ENCODE peak calls at places on chromosomes 3 and 15, in eight cellular contexts. One of them, this sample, is unnamed.

GRCh38 chr15:101105059-101105851 is 146.6 kb downstream of the CHSY1 start:
- DNase-seq in hippocampal formation: no peak
- DNase-seq in KBM-7: peak
- DNase-seq in right cardiac atrium: peak
- DNase-seq in CD4-positive, CD25-positive, alpha-beta regulatory T cell: no peak
- DNase-seq in tibial artery: no peak
- DNase-seq in ACHN: peak
- DNase-seq in MCF 10A: no peak
- DNase-seq in this sample: no peak

GRCh38 chr15:31024330-31024729 is 32.9 kb upstream of the MTMR10 start:
- DNase-seq in hippocampal formation: no peak
- DNase-seq in KBM-7: no peak
- DNase-seq in right cardiac atrium: no peak
- DNase-seq in CD4-positive, CD25-positive, alpha-beta regulatory T cell: no peak
- DNase-seq in tibial artery: no peak
- DNase-seq in ACHN: peak
- DNase-seq in MCF 10A: peak
- DNase-seq in this sample: no peak

GRCh38 chr15:61138151-61138550 is 91.0 kb downstream of the RORA start:
- DNase-seq in hippocampal formation: no peak
- DNase-seq in KBM-7: no peak
- DNase-seq in right cardiac atrium: no peak
- DNase-seq in CD4-positive, CD25-positive, alpha-beta regulatory T cell: no peak
- DNase-seq in tibial artery: no peak
- DNase-seq in ACHN: no peak
- DNase-seq in MCF 10A: no peak
- DNase-seq in this sample: no peak

GRCh38 chr3:171811059-171811912 is 1.0 kb upstream of the PLD1 start:
- DNase-seq in hippocampal formation: no peak
- DNase-seq in KBM-7: no peak
- DNase-seq in right cardiac atrium: peak
- DNase-seq in CD4-positive, CD25-positive, alpha-beta regulatory T cell: no peak
- DNase-seq in tibial artery: peak
- DNase-seq in ACHN: peak
- DNase-seq in MCF 10A: peak
- DNase-seq in this sample: no peak

GRCh38 chr15:61720197-61720596 is 340.1 kb downstream of the VPS13C start:
- DNase-seq in hippocampal formation: no peak
- DNase-seq in KBM-7: no peak
- DNase-seq in right cardiac atrium: no peak
- DNase-seq in CD4-positive, CD25-positive, alpha-beta regulatory T cell: no peak
- DNase-seq in tibial artery: no peak
- DNase-seq in ACHN: no peak
- DNase-seq in MCF 10A: no peak
- DNase-seq in this sample: no peak

GRCh38 chr3:22122567-22122966 is 371.6 kb upstream of the ZNF385D start:
- DNase-seq in hippocampal formation: no peak
- DNase-seq in KBM-7: no peak
- DNase-seq in right cardiac atrium: no peak
- DNase-seq in CD4-positive, CD25-positive, alpha-beta regulatory T cell: no peak
- DNase-seq in tibial artery: no peak
- DNase-seq in ACHN: no peak
- DNase-seq in MCF 10A: no peak
- DNase-seq in this sample: no peak

GRCh38 chr3:27976933-27977332 is 254.8 kb upstream of the EOMES start:
- DNase-seq in hippocampal formation: no peak
- DNase-seq in KBM-7: peak
- DNase-seq in right cardiac atrium: no peak
- DNase-seq in CD4-positive, CD25-positive, alpha-beta regulatory T cell: no peak
- DNase-seq in tibial artery: peak
- DNase-seq in ACHN: no peak
- DNase-seq in MCF 10A: peak
- DNase-seq in this sample: no peak

GRCh38 chr15:78210349-78210717 is 24.0 kb downstream of the ACSBG1 start:
- DNase-seq in hippocampal formation: no peak
- DNase-seq in KBM-7: no peak
- DNase-seq in right cardiac atrium: no peak
- DNase-seq in CD4-positive, CD25-positive, alpha-beta regulatory T cell: no peak
- DNase-seq in tibial artery: no peak
- DNase-seq in ACHN: no peak
- DNase-seq in MCF 10A: no peak
- DNase-seq in this sample: no peak

GRCh38 chr15:74628199-74628598 is 12.6 kb downstream of the CLK3 start:
- DNase-seq in hippocampal formation: no peak
- DNase-seq in KBM-7: no peak
- DNase-seq in right cardiac atrium: no peak
- DNase-seq in CD4-positive, CD25-positive, alpha-beta regulatory T cell: no peak
- DNase-seq in tibial artery: no peak
- DNase-seq in ACHN: no peak
- DNase-seq in MCF 10A: no peak
- DNase-seq in this sample: no peak

GRCh38 chr15:33126559-33127290 is 67.8 kb downstream of the FMN1 start:
- DNase-seq in hippocampal formation: peak
- DNase-seq in KBM-7: peak
- DNase-seq in right cardiac atrium: peak
- DNase-seq in CD4-positive, CD25-positive, alpha-beta regulatory T cell: peak
- DNase-seq in tibial artery: peak
- DNase-seq in ACHN: peak
- DNase-seq in MCF 10A: peak
- DNase-seq in this sample: peak

GRCh38 chr3:30631237-30631961 is 25.0 kb downstream of the TGFBR2 start:
- DNase-seq in hippocampal formation: no peak
- DNase-seq in KBM-7: peak
- DNase-seq in right cardiac atrium: no peak
- DNase-seq in CD4-positive, CD25-positive, alpha-beta regulatory T cell: peak
- DNase-seq in tibial artery: no peak
- DNase-seq in ACHN: no peak
- DNase-seq in MCF 10A: peak
- DNase-seq in this sample: no peak

GRCh38 chr3:196650740-196651311 is 11.3 kb downstream of the NRROS start:
- DNase-seq in hippocampal formation: no peak
- DNase-seq in KBM-7: peak
- DNase-seq in right cardiac atrium: peak
- DNase-seq in CD4-positive, CD25-positive, alpha-beta regulatory T cell: no peak
- DNase-seq in tibial artery: peak
- DNase-seq in ACHN: peak
- DNase-seq in MCF 10A: peak
- DNase-seq in this sample: no peak

GRCh38 chr15:56917652-56918045 is 795 bp upstream of the TCF12 start:
- DNase-seq in hippocampal formation: no peak
- DNase-seq in KBM-7: no peak
- DNase-seq in right cardiac atrium: no peak
- DNase-seq in CD4-positive, CD25-positive, alpha-beta regulatory T cell: no peak
- DNase-seq in tibial artery: no peak
- DNase-seq in ACHN: no peak
- DNase-seq in MCF 10A: no peak
- DNase-seq in this sample: peak

GRCh38 chr3:55912880-55913279 is 425.8 kb upstream of the WNT5A start:
- DNase-seq in hippocampal formation: no peak
- DNase-seq in KBM-7: no peak
- DNase-seq in right cardiac atrium: no peak
- DNase-seq in CD4-positive, CD25-positive, alpha-beta regulatory T cell: no peak
- DNase-seq in tibial artery: no peak
- DNase-seq in ACHN: no peak
- DNase-seq in MCF 10A: no peak
- DNase-seq in this sample: no peak

GRCh38 chr15:81322708-81323253 is 1.2 kb downstream of the STARD5 start:
- DNase-seq in hippocampal formation: no peak
- DNase-seq in KBM-7: no peak
- DNase-seq in right cardiac atrium: no peak
- DNase-seq in CD4-positive, CD25-positive, alpha-beta regulatory T cell: no peak
- DNase-seq in tibial artery: no peak
- DNase-seq in ACHN: no peak
- DNase-seq in MCF 10A: no peak
- DNase-seq in this sample: no peak

GRCh38 chr15:45377630-45378148 is 655 bp downstream of the GATM start:
- DNase-seq in hippocampal formation: peak
- DNase-seq in KBM-7: no peak
- DNase-seq in right cardiac atrium: peak
- DNase-seq in CD4-positive, CD25-positive, alpha-beta regulatory T cell: no peak
- DNase-seq in tibial artery: peak
- DNase-seq in ACHN: peak
- DNase-seq in MCF 10A: no peak
- DNase-seq in this sample: no peak

GRCh38 chr3:130950641-130951040 is 56.8 kb downstream of the ATP2C1 start:
- DNase-seq in hippocampal formation: no peak
- DNase-seq in KBM-7: no peak
- DNase-seq in right cardiac atrium: no peak
- DNase-seq in CD4-positive, CD25-positive, alpha-beta regulatory T cell: no peak
- DNase-seq in tibial artery: no peak
- DNase-seq in ACHN: no peak
- DNase-seq in MCF 10A: no peak
- DNase-seq in this sample: no peak

GRCh38 chr3:160296591-160296990 is 71.4 kb downstream of the C3orf80 start:
- DNase-seq in hippocampal formation: no peak
- DNase-seq in KBM-7: no peak
- DNase-seq in right cardiac atrium: no peak
- DNase-seq in CD4-positive, CD25-positive, alpha-beta regulatory T cell: no peak
- DNase-seq in tibial artery: no peak
- DNase-seq in ACHN: no peak
- DNase-seq in MCF 10A: no peak
- DNase-seq in this sample: no peak

GRCh38 chr3:31016196-31016595 is 121.7 kb upstream of the GADL1 start:
- DNase-seq in hippocampal formation: no peak
- DNase-seq in KBM-7: no peak
- DNase-seq in right cardiac atrium: no peak
- DNase-seq in CD4-positive, CD25-positive, alpha-beta regulatory T cell: no peak
- DNase-seq in tibial artery: no peak
- DNase-seq in ACHN: no peak
- DNase-seq in MCF 10A: no peak
- DNase-seq in this sample: no peak

GRCh38 chr15:50289749-50290148 is 24.2 kb upstream of the HDC start:
- DNase-seq in hippocampal formation: no peak
- DNase-seq in KBM-7: no peak
- DNase-seq in right cardiac atrium: no peak
- DNase-seq in CD4-positive, CD25-positive, alpha-beta regulatory T cell: no peak
- DNase-seq in tibial artery: no peak
- DNase-seq in ACHN: no peak
- DNase-seq in MCF 10A: no peak
- DNase-seq in this sample: no peak

GRCh38 chr15:77603616-77604406 is 28.9 kb downstream of the LINGO1 start:
- DNase-seq in hippocampal formation: no peak
- DNase-seq in KBM-7: no peak
- DNase-seq in right cardiac atrium: peak
- DNase-seq in CD4-positive, CD25-positive, alpha-beta regulatory T cell: no peak
- DNase-seq in tibial artery: no peak
- DNase-seq in ACHN: no peak
- DNase-seq in MCF 10A: no peak
- DNase-seq in this sample: no peak

This sample was measured in C1 segment of cervical spinal cord.